ENCODE peak calls at places on chromosome 17, in seven cellular contexts. I is IMR-90, D is H9, G is neuronal stem cell, Q is trophoblast cell, O is mesendoderm, V is H1. B is an unnamed sample.

GRCh38 chr17:41420134-41420533 is 4.3 kb downstream of the KRT37 start:
- DNase-seq in O (no peak), I (peak; percentile 26), G (no peak), D (no peak), V (no peak), Q (no peak), B (no peak)

GRCh38 chr17:57935833-57936807 is 19.1 kb downstream of the CUEDC1 start:
- DNase-seq in Q (no peak), I (peak; percentile 55), V (no peak), G (peak; percentile 89), O (peak; percentile 70), D (peak; percentile 68), B (peak; percentile 82)

GRCh38 chr17:47324224-47325020 is 667 bp downstream of the EFCAB13 start:
- DNase-seq in O (peak; percentile 69), Q (peak; percentile 71), V (no peak), D (peak; percentile 82), G (peak; percentile 12), I (peak; percentile 48), B (peak; percentile 78)

GRCh38 chr17:12545877-12546513 is 119.7 kb upstream of the MYOCD start:
- DNase-seq in O (peak; percentile 85), I (peak; percentile 63), G (peak; percentile 51), Q (peak; percentile 44), V (peak; percentile 27), D (peak; percentile 77), B (peak; percentile 66)

GRCh38 chr17:74601944-74602572 is 10.0 kb upstream of the CD300LD start:
- DNase-seq in I (peak; percentile 15), V (no peak), D (peak; percentile 70), G (peak; percentile 14), O (peak; percentile 55), Q (peak; percentile 14), B (peak; percentile 20)

GRCh38 chr17:27766438-27766837 is 33.9 kb downstream of the NOS2 start:
- DNase-seq in V (no peak), D (no peak), O (no peak), Q (no peak), G (no peak), I (no peak), B (no peak)

GRCh38 chr17:45223541-45224528 is 2.1 kb downstream of the FMNL1 start:
- DNase-seq in D (no peak), G (no peak), O (no peak), Q (no peak), V (no peak), I (no peak), B (no peak)

GRCh38 chr17:61291457-61292311 is 108.0 kb upstream of the TBX2 start:
- DNase-seq in O (no peak), Q (no peak), I (no peak), G (no peak), V (no peak), D (no peak), B (peak; percentile 35)

GRCh38 chr17:81811705-81812570 is 8.0 kb downstream of the GCGR start:
- DNase-seq in G (no peak), D (no peak), Q (no peak), O (no peak), I (no peak), V (no peak), B (no peak)

GRCh38 chr17:73516356-73516755 is 127.9 kb downstream of the SDK2 start:
- DNase-seq in G (no peak), V (no peak), O (no peak), Q (no peak), I (no peak), D (no peak), B (no peak)

GRCh38 chr17:48804936-48805411 is 12.1 kb downstream of the TTLL6 start:
- DNase-seq in O (peak; percentile 81), Q (peak; percentile 29), D (peak; percentile 93), I (peak; percentile 37), V (peak; percentile 68), G (peak; percentile 75), B (peak; percentile 72)

GRCh38 chr17:27669136-27669535 is 38.1 kb downstream of the LGALS9 start:
- DNase-seq in Q (no peak), V (no peak), I (no peak), D (peak; percentile 21), G (no peak), O (no peak), B (no peak)

GRCh38 chr17:4426499-4427208 is 7.1 kb upstream of the SPNS3 start:
- DNase-seq in G (no peak), Q (no peak), I (no peak), V (no peak), D (no peak), O (no peak), B (no peak)

GRCh38 chr17:57016764-57017116 is 38.8 kb downstream of the SCPEP1 start:
- DNase-seq in Q (no peak), D (no peak), I (peak; percentile 34), G (no peak), O (peak; percentile 38), V (no peak), B (peak; percentile 8)

GRCh38 chr17:7233701-7234099 is 617 bp downstream of the DVL2 start:
- DNase-seq in Q (no peak), O (peak; percentile 69), G (no peak), I (no peak), V (no peak), D (no peak), B (no peak)

GRCh38 chr17:75549246-75550138 is 24.0 kb downstream of the LLGL2 start:
- DNase-seq in V (no peak), I (no peak), Q (peak; percentile 17), O (peak; percentile 84), G (peak; percentile 33), D (peak; percentile 94), B (no peak)

GRCh38 chr17:59848778-59849177 is 44.0 kb downstream of the TUBD1 start:
- DNase-seq in G (no peak), Q (no peak), O (no peak), V (no peak), I (peak; percentile 75), D (no peak), B (peak; percentile 82)

GRCh38 chr17:9231449-9232154 is 210.3 kb downstream of the NTN1 start:
- DNase-seq in Q (no peak), I (no peak), D (no peak), O (no peak), V (no peak), G (no peak), B (no peak)

GRCh38 chr17:61395409-61395982 is 4.1 kb upstream of the TBX2 start:
- DNase-seq in V (no peak), I (no peak), Q (no peak), D (peak; percentile 68), O (no peak), G (no peak), B (no peak)

GRCh38 chr17:42819939-42820535 is 4.0 kb downstream of the BECN1 start:
- DNase-seq in D (peak; percentile 89), Q (peak; percentile 24), V (no peak), O (peak; percentile 91), I (peak; percentile 37), G (peak; percentile 69), B (peak; percentile 74)

GRCh38 chr17:50676065-50676975 is 31.4 kb downstream of the ANKRD40 start:
- DNase-seq in O (no peak), G (no peak), D (no peak), I (no peak), V (no peak), Q (no peak), B (no peak)

GRCh38 chr17:50677851-50678375 is 29.8 kb downstream of the ANKRD40 start:
- DNase-seq in I (no peak), D (no peak), V (no peak), Q (no peak), G (no peak), O (no peak), B (no peak)

GRCh38 chr17:50672831-50673551 is 34.7 kb downstream of the ANKRD40 start:
- DNase-seq in V (no peak), I (no peak), O (no peak), G (no peak), D (no peak), Q (no peak), B (no peak)

GRCh38 chr17:50675190-50675589 is 32.5 kb downstream of the ANKRD40 start:
- DNase-seq in G (no peak), Q (no peak), D (no peak), O (no peak), V (no peak), I (no peak), B (no peak)

DNA sequence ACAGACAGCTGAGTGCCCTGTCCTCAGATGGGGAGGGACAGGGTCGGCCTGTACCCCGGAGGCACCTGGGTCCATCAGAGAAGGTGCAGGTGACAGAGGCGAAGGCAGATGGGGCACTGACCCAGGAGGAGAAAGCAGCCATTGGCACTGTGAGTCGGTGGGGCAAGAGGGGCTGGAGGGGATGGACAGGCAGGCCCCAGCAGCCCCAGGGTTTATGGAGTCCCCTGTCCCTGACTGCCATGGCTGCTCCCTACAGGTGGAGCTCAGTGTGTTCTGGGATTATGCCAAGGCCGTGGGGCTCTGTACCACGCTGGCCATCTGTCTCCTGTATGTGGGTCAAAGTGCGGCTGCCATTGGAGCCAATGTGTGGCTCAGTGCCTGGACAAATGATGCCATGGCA is 32.1 kb downstream of the ANKRD40 start:
- DNase-seq in Q (no peak), I (no peak), G (no peak), D (no peak), V (no peak), O (no peak), B (no peak)
- H3K23ac ChIP-seq in Q (no peak overlapping the region), I (no peak overlapping the region), G (peak overlapping the region; percentile 59), D (no peak overlapping the region), V (no peak overlapping the region), O (no peak overlapping the region), B (no peak overlapping the region)

DNA sequence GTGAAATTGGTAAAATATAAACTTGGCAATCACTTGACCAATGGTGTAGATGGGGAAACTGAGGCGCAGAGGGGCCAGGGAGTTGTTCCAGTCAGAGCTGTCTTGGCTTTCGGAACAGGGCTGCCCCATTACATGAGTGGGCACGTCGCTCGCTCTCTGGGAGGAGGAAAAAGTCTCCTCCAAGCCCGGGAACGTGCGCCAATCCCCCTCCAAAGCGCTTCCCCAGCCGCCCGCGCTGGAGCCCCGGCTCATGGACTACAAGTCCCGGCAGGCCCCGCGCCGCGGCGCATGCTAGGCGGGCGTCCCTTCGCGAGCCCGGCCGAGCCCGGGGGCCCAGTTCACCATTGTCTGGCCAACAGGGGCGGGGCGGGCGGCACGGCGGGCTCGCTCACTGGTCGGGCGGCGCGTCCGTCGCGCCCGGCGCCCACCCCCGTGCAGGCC is 294 bp upstream of the LLGL1 start:
- DNase-seq in Q (peak; percentile 96), O (peak; percentile 98), V (peak; percentile 85), I (peak; percentile 93), D (peak; percentile 98), G (peak; percentile 97), B (peak; percentile 93)
- H2BK120ac ChIP-seq in Q (peak overlapping the region; percentile 84), O (no peak overlapping the region), V (peak overlapping the region; percentile 97), I (peak overlapping the region; percentile 82), D (no peak overlapping the region), G (peak overlapping the region; percentile 95), B (peak overlapping the region; percentile 68)

GRCh38 chr17:79916991-79917901 is 78.0 kb upstream of the CBX4 start:
- DNase-seq in V (no peak), O (no peak), I (no peak), G (no peak), D (no peak), Q (no peak), B (no peak)
- H3K4me1 ChIP-seq in V (no peaks in the 10 kb centered on the region), O (no peaks in the 10 kb centered on the region), I (no peaks in the 10 kb centered on the region), G (peaks cover 2% of the 10 kb centered on the region), D (no peaks in the 10 kb centered on the region), Q (peaks cover 5% of the 10 kb centered on the region), B (peaks cover 6% of the 10 kb centered on the region)

DNA sequence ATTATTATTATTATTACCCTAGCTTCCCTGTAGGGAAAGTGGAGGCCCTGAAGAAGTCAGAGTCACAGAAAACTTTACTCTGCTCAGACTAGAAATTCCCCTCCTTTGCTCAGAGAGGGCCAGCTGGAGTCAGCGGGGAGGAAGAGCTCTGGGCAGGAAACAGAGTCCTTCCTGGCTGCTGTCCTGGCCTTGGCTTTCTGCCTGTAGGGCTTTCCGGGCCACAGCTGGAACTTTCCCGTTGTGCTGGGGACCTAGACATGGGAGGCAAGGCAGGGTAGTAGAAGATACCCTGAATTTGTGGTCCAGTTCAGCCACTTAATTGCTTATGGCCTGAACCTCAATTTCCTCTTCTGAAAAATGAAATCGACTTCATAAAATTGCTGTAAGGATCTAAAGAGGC is 14.0 kb upstream of the CCL2 start:
- DNase-seq in I (peak; percentile 44), D (no peak), Q (no peak), G (no peak), O (no peak), V (no peak), B (no peak)
- H3K23ac ChIP-seq in I (no peak overlapping the region), D (no peak overlapping the region), Q (no peak overlapping the region), G (no peak overlapping the region), O (no peak overlapping the region), V (no peak overlapping the region), B (no peak overlapping the region)